ENCODE peak calls at places on chromosomes 11 and 22, in eight cellular contexts. C is naive thymus-derived CD8-positive, alpha-beta T cell; H is HEK293T; O is iris pigment epithelial cell; N is AML-193; S is pancreas; A is skeletal muscle cell; Q is GM10248. M is an unnamed sample.

GRCh38 chr22:31876156-31877035 is 67.9 kb upstream of the YWHAH start:
- DNase-seq in C (no peak), H (no peak), O (no peak), N (no peak), S (no peak), A (no peak), Q (no peak), M (no peak)

GRCh38 chr11:83051760-83052671 is 19.7 kb downstream of the RAB30 start:
- DNase-seq in C (no peak), H (no peak), O (peak; percentile 97), N (no peak), S (peak; percentile 56), A (peak; percentile 96), Q (no peak), M (no peak)

GRCh38 chr22:38282397-38282796 is 9.6 kb upstream of the TMEM184B start:
- DNase-seq in C (no peak), H (no peak), O (no peak), N (no peak), S (no peak), A (no peak), Q (no peak), M (no peak)

GRCh38 chr22:44341431-44342346 is 28.9 kb upstream of the SHISAL1 start:
- DNase-seq in C (no peak), H (peak; percentile 26), O (peak; percentile 21), N (no peak), S (no peak), A (no peak), Q (no peak), M (no peak)

GRCh38 chr11:95291946-95292345 is 60.9 kb upstream of the SESN3 start:
- DNase-seq in C (no peak), H (no peak), O (no peak), N (no peak), S (no peak), A (no peak), Q (no peak), M (peak; percentile 16)

GRCh38 chr11:48880021-48880441 is 103.7 kb downstream of the TRIM51G start:
- DNase-seq in C (no peak), H (no peak), O (no peak), N (no peak), S (no peak), A (no peak), Q (no peak), M (no peak)

GRCh38 chr11:44464741-44465140 is 100.7 kb upstream of the CD82 start:
- DNase-seq in C (no peak), H (no peak), O (peak; percentile 5), N (no peak), S (no peak), A (no peak), Q (no peak), M (peak; percentile 49)

GRCh38 chr22:46547179-46547882 is 9.9 kb upstream of the CELSR1 start:
- DNase-seq in C (no peak), H (no peak), O (peak; percentile 62), N (no peak), S (no peak), A (no peak), Q (no peak), M (peak; percentile 16)

GRCh38 chr22:49760630-49761571 is 66.8 kb downstream of the BRD1 start:
- DNase-seq in C (peak; percentile 25), H (no peak), O (no peak), N (no peak), S (no peak), A (no peak), Q (no peak), M (no peak)

GRCh38 chr11:102390667-102391449 is 43.8 kb downstream of the BIRC2 start:
- DNase-seq in C (peak; percentile 49), H (peak; percentile 73), O (peak; percentile 70), N (peak; percentile 70), S (peak; percentile 58), A (peak; percentile 20), Q (peak; percentile 63), M (peak; percentile 86)